ENCODE peak calls at places on chromosomes 1 and 21, in five cellular contexts. U is PC-3, T is astrocyte, F is psoas muscle, X is WERI-Rb-1. P is an unnamed sample.

GRCh38 chr21:34545079-34545884 is 33.3 kb upstream of the KCNE1 start:
- DNase-seq in U (peak), T (peak), F (no peak), X (no peak), P (no peak)

GRCh38 chr21:45535341-45536081 is 6.7 kb downstream of the SLC19A1 start:
- DNase-seq in U (no peak), T (no peak), F (peak), X (peak), P (no peak)

GRCh38 chr1:55947446-55947845 is 631.9 kb downstream of the PLPP3 start:
- DNase-seq in U (no peak), T (no peak), F (no peak), X (no peak), P (no peak)

GRCh38 chr1:50488876-50489275 is 65.6 kb upstream of the DMRTA2 start:
- DNase-seq in U (no peak), T (no peak), F (no peak), X (no peak), P (no peak)

GRCh38 chr21:41460578-41461527 is 34.8 kb downstream of the MX1 start:
- DNase-seq in U (peak), T (no peak), F (peak), X (peak), P (peak)

GRCh38 chr1:35795295-35795694 is 12.5 kb upstream of the AGO4 start:
- DNase-seq in U (no peak), T (no peak), F (no peak), X (no peak), P (no peak)

GRCh38 chr1:37930246-37931142 is 16.4 kb downstream of the INPP5B start:
- DNase-seq in U (peak), T (no peak), F (no peak), X (no peak), P (no peak)

GRCh38 chr1:8739377-8739776 is 78.1 kb downstream of the RERE start:
- DNase-seq in U (no peak), T (no peak), F (no peak), X (no peak), P (no peak)

GRCh38 chr1:45317163-45317562 is 9.5 kb upstream of the HPDL start:
- DNase-seq in U (no peak), T (no peak), F (no peak), X (peak), P (no peak)

GRCh38 chr1:201461783-201462441 is 7.1 kb downstream of the PHLDA3 start:
- DNase-seq in U (peak), T (peak), F (peak), X (no peak), P (peak)

GRCh38 chr1:154767315-154768240 is 102.5 kb downstream of the KCNN3 start:
- DNase-seq in U (no peak), T (peak), F (no peak), X (no peak), P (peak)

GRCh38 chr1:237851209-237851845 is 39.4 kb downstream of the ZP4 start:
- DNase-seq in U (peak), T (peak), F (no peak), X (peak), P (no peak)

GRCh38 chr1:201022824-201023516 is 544 bp downstream of the KIF21B start:
- DNase-seq in U (no peak), T (no peak), F (no peak), X (peak), P (no peak)

GRCh38 chr1:98048234-98048633 is 127.4 kb upstream of the DPYD start:
- DNase-seq in U (peak), T (peak), F (peak), X (peak), P (peak)

GRCh38 chr1:1085911-1086841 is 12.1 kb upstream of the RNF223 start:
- DNase-seq in U (no peak), T (no peak), F (no peak), X (no peak), P (peak)

GRCh38 chr1:175935566-175936115 is 192.2 kb upstream of the TNR start:
- DNase-seq in U (no peak), T (no peak), F (no peak), X (no peak), P (no peak)

GRCh38 chr1:209648931-209649776 is 3.1 kb downstream of the LAMB3 start:
- DNase-seq in U (peak), T (peak), F (no peak), X (no peak), P (no peak)

GRCh38 chr1:90995495-90995894 is 26.3 kb downstream of the ZNF644 start:
- DNase-seq in U (no peak), T (no peak), F (no peak), X (no peak), P (no peak)

GRCh38 chr21:43021756-43022600 is 47.6 kb downstream of the PKNOX1 start:
- DNase-seq in U (no peak), T (no peak), F (no peak), X (no peak), P (no peak)

GRCh38 chr1:1117469-1117831 is 1.6 kb upstream of the C1orf159 start:
- DNase-seq in U (no peak), T (no peak), F (no peak), X (no peak), P (no peak)

GRCh38 chr1:50493710-50494109 is 70.5 kb upstream of the DMRTA2 start:
- DNase-seq in U (no peak), T (no peak), F (no peak), X (no peak), P (no peak)

GRCh38 chr1:181593042-181593441 is 109.7 kb downstream of the CACNA1E start:
- DNase-seq in U (no peak), T (no peak), F (no peak), X (no peak), P (no peak)

GRCh38 chr1:232142403-232143314 is 487.3 kb downstream of the SIPA1L2 start:
- DNase-seq in U (peak), T (peak), F (no peak), X (no peak), P (peak)
- H3K27ac ChIP-seq in U (peak), T (peak), F (no peak), X (no peak), P (no peak)

GRCh38 chr1:212586429-212587303 is 21.9 kb upstream of the ATF3 start:
- DNase-seq in U (no peak), T (no peak), F (no peak), X (no peak), P (no peak)

GRCh38 chr1:212585210-212585609 is 23.4 kb upstream of the ATF3 start:
- DNase-seq in U (no peak), T (no peak), F (no peak), X (no peak), P (no peak)

GRCh38 chr1:212588137-212588510 is 20.4 kb upstream of the ATF3 start:
- DNase-seq in U (no peak), T (no peak), F (no peak), X (peak), P (no peak)

GRCh38 chr1:212589434-212589833 is 19.1 kb upstream of the ATF3 start:
- DNase-seq in U (no peak), T (no peak), F (no peak), X (no peak), P (no peak)

GRCh38 chr1:212587304-212588136 is 21.0 kb upstream of the ATF3 start:
- DNase-seq in U (no peak), T (peak), F (no peak), X (no peak), P (no peak)
- H3K27ac ChIP-seq in U (no peak), T (peak), F (no peak), X (no peak), P (no peak)

GRCh38 chr1:43564617-43565348 is 34.1 kb downstream of the PTPRF start:
- DNase-seq in U (no peak), T (no peak), F (no peak), X (peak), P (no peak)

GRCh38 chr1:43565600-43566360 is 35.1 kb downstream of the PTPRF start:
- DNase-seq in U (no peak), T (peak), F (peak), X (peak), P (peak)

GRCh38 chr1:43560286-43560685 is 29.6 kb downstream of the PTPRF start:
- DNase-seq in U (no peak), T (no peak), F (no peak), X (no peak), P (no peak)

GRCh38 chr1:43566382-43567035 is 35.8 kb downstream of the PTPRF start:
- DNase-seq in U (no peak), T (no peak), F (no peak), X (no peak), P (no peak)

GRCh38 chr1:43563779-43564616 is 33.3 kb downstream of the PTPRF start:
- DNase-seq in U (no peak), T (no peak), F (no peak), X (peak), P (no peak)
- H3K27ac ChIP-seq in U (no peak), T (no peak), F (no peak), X (peak), P (no peak)

GRCh38 chr21:32955307-32955937 is 70.3 kb upstream of the OLIG2 start:
- DNase-seq in U (no peak), T (no peak), F (no peak), X (no peak), P (no peak)

GRCh38 chr21:32954353-32954752 is 71.4 kb upstream of the OLIG2 start:
- DNase-seq in U (no peak), T (no peak), F (no peak), X (no peak), P (no peak)

GRCh38 chr21:32956257-32956656 is 69.5 kb upstream of the OLIG2 start:
- DNase-seq in U (no peak), T (no peak), F (no peak), X (no peak), P (no peak)

GRCh38 chr21:32962286-32962685 is 63.4 kb upstream of the OLIG2 start:
- DNase-seq in U (no peak), T (no peak), F (no peak), X (peak), P (no peak)

DNA sequence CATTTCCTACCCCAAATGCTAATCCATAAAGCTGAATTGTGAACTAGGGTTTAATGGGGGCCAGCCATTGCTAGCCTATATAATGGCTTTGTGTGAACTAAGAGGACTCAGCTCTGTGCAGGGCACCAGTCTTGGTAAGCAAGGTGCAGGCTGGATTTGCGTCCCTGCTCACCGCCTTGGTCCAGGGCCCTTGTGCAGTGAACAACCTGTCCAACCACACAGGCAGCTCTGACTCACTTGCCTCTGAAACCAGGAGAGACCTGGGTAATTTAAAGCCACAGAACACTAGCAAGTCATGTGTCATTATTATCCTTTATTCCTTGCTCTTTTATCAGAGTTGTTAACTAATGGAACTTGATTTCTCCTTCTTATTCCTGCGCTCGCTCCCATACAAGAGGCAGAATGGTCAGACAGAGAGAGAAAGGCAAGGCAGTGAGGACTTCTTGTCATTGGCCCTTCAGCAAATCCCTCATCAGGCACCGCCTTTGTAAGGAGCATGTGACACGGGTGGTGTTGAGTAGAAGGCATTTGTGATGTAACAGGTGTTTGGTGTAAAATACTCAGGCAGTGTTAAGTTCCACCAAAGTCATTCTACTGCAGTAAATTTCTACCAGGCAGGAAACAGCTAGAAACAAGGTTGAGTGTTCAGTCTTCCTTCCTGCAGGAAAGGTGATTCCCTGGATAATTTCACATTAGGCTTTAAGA is 67.3 kb upstream of the OLIG2 start:
- DNase-seq in U (peak), T (no peak), F (no peak), X (no peak), P (no peak)
- H3K27ac ChIP-seq in U (no peak), T (no peak), F (no peak), X (no peak), P (no peak)

GRCh38 chr1:85578321-85579295 is 2.0 kb upstream of the CCN1 start:
- DNase-seq in U (peak), T (peak), F (no peak), X (no peak), P (no peak)

GRCh38 chr1:85575363-85575995 is 5.1 kb upstream of the CCN1 start:
- DNase-seq in U (no peak), T (no peak), F (no peak), X (no peak), P (no peak)

GRCh38 chr1:85576642-85577420 is 3.7 kb upstream of the CCN1 start:
- DNase-seq in U (peak), T (peak), F (peak), X (peak), P (peak)

GRCh38 chr1:85577421-85578320 is 2.9 kb upstream of the CCN1 start:
- DNase-seq in U (no peak), T (no peak), F (peak), X (no peak), P (peak)

GRCh38 chr1:85576256-85576641 is 4.3 kb upstream of the CCN1 start:
- DNase-seq in U (peak), T (no peak), F (no peak), X (peak), P (no peak)
- H3K27ac ChIP-seq in U (peak), T (peak), F (peak), X (peak), P (peak)

GRCh38 chr1:221089273-221089672 is 210.0 kb downstream of the HLX start:
- DNase-seq in U (peak), T (peak), F (no peak), X (no peak), P (no peak)

GRCh38 chr1:221087919-221088318 is 208.7 kb downstream of the HLX start:
- DNase-seq in U (peak), T (no peak), F (no peak), X (no peak), P (no peak)

GRCh38 chr1:221093903-221094865 is 214.9 kb downstream of the HLX start:
- DNase-seq in U (no peak), T (no peak), F (no peak), X (no peak), P (no peak)

GRCh38 chr1:221085712-221086111 is 206.5 kb downstream of the HLX start:
- DNase-seq in U (no peak), T (peak), F (no peak), X (no peak), P (no peak)

GRCh38 chr1:221089803-221090202 is 210.6 kb downstream of the HLX start:
- DNase-seq in U (no peak), T (no peak), F (no peak), X (no peak), P (no peak)
- H3K27ac ChIP-seq in U (peak), T (peak), F (no peak), X (no peak), P (no peak)

DNA sequence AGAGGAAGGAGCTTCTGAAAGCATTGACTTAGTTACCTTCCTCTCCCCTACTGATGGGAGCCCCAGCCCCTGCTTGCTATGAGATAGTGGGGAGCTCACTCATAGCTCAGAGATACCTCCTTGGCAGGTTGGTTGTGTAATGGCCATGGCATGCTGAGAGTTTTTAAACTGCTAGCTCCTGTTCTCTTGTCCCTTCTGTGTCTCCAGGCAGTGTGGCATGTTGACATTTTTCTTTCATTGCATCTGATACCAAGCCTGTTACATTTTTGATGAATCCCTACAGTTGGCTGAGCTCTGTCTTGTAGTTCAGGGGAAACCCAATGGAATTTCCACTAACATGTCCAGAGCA is 39.0 kb upstream of the EFCAB14 start:
- DNase-seq in U (no peak), T (no peak), F (no peak), X (no peak), P (no peak)
- H3K27ac ChIP-seq in U (peak), T (no peak), F (no peak), X (no peak), P (no peak)

DNA sequence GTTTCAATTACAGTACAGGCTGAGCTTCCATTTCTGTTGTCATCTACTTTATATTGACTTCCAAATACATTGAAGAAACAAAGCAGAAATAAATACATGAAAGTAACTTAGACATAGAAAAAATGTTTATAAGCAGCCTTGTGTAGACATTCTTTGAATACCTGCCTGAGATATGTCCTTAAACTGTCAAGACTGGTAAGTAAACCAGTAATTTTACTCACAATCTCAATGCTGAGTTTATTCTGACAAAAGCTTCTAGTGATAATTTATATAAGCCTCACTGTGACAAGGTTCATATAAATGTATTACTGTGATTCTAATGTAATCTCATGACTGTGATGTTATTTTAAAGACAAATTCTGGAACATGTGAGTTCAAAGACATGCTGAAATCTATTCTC is 516.7 kb upstream of the B3GALT2 start:
- DNase-seq in U (no peak), T (no peak), F (no peak), X (no peak), P (no peak)
- H3K27ac ChIP-seq in U (no peak), T (no peak), F (no peak), X (no peak), P (no peak)